ENCODE peak calls at places on chromosomes 13 and 19, in five cellular contexts. One of them, this sample, is unnamed.

GRCh38 chr13:88450515-88450914 is 779.3 kb downstream of the SLITRK5 start:
- DNase-seq in amygdala: no peak
- DNase-seq in transverse colon: no peak
- DNase-seq in RPMI7951: no peak
- DNase-seq in stimulated activated CD4-positive, alpha-beta T cell treated with anti-CD3 and anti-CD28 coated beads, Interleukin-4, amount 100 ng/mL, for 4 hours: no peak
- DNase-seq in this sample: no peak

GRCh38 chr19:47132522-47132852 is 1.9 kb downstream of the SAE1 start:
- DNase-seq in amygdala: no peak
- DNase-seq in transverse colon: no peak
- DNase-seq in RPMI7951: no peak
- DNase-seq in stimulated activated CD4-positive, alpha-beta T cell treated with anti-CD3 and anti-CD28 coated beads, Interleukin-4, amount 100 ng/mL, for 4 hours: no peak
- DNase-seq in this sample: no peak

GRCh38 chr13:102402292-102402691 is 444 bp upstream of the FGF14 start:
- DNase-seq in amygdala: peak; percentile 51
- DNase-seq in transverse colon: peak; percentile 12
- DNase-seq in RPMI7951: no peak
- DNase-seq in stimulated activated CD4-positive, alpha-beta T cell treated with anti-CD3 and anti-CD28 coated beads, Interleukin-4, amount 100 ng/mL, for 4 hours: no peak
- DNase-seq in this sample: peak; percentile 5

GRCh38 chr13:72290962-72291681 is 424.1 kb upstream of the DACH1 start:
- DNase-seq in amygdala: no peak
- DNase-seq in transverse colon: no peak
- DNase-seq in RPMI7951: peak; percentile 97
- DNase-seq in stimulated activated CD4-positive, alpha-beta T cell treated with anti-CD3 and anti-CD28 coated beads, Interleukin-4, amount 100 ng/mL, for 4 hours: no peak
- DNase-seq in this sample: peak; percentile 1

GRCh38 chr19:29836409-29836825 is 24.6 kb downstream of the CCNE1 start:
- DNase-seq in amygdala: no peak
- DNase-seq in transverse colon: no peak
- DNase-seq in RPMI7951: no peak
- DNase-seq in stimulated activated CD4-positive, alpha-beta T cell treated with anti-CD3 and anti-CD28 coated beads, Interleukin-4, amount 100 ng/mL, for 4 hours: no peak
- DNase-seq in this sample: no peak

GRCh38 chr13:40564342-40564997 is 102.0 kb downstream of the FOXO1 start:
- DNase-seq in amygdala: no peak
- DNase-seq in transverse colon: no peak
- DNase-seq in RPMI7951: no peak
- DNase-seq in stimulated activated CD4-positive, alpha-beta T cell treated with anti-CD3 and anti-CD28 coated beads, Interleukin-4, amount 100 ng/mL, for 4 hours: no peak
- DNase-seq in this sample: no peak

GRCh38 chr13:42969558-42970172 is 22.4 kb downstream of the EPSTI1 start:
- DNase-seq in amygdala: peak; percentile 60
- DNase-seq in transverse colon: peak; percentile 90
- DNase-seq in RPMI7951: peak; percentile 65
- DNase-seq in stimulated activated CD4-positive, alpha-beta T cell treated with anti-CD3 and anti-CD28 coated beads, Interleukin-4, amount 100 ng/mL, for 4 hours: peak; percentile 83
- DNase-seq in this sample: peak; percentile 79

GRCh38 chr19:19539738-19540703 is 2.0 kb downstream of the CILP2 start:
- DNase-seq in amygdala: peak; percentile 30
- DNase-seq in transverse colon: peak; percentile 72
- DNase-seq in RPMI7951: no peak
- DNase-seq in stimulated activated CD4-positive, alpha-beta T cell treated with anti-CD3 and anti-CD28 coated beads, Interleukin-4, amount 100 ng/mL, for 4 hours: peak; percentile 70
- DNase-seq in this sample: no peak

GRCh38 chr19:6616011-6616410 is 25.1 kb upstream of the CD70 start:
- DNase-seq in amygdala: no peak
- DNase-seq in transverse colon: no peak
- DNase-seq in RPMI7951: peak; percentile 50
- DNase-seq in stimulated activated CD4-positive, alpha-beta T cell treated with anti-CD3 and anti-CD28 coated beads, Interleukin-4, amount 100 ng/mL, for 4 hours: no peak
- DNase-seq in this sample: peak; percentile 86

GRCh38 chr19:4583961-4584669 is 24.6 kb upstream of the SEMA6B start:
- DNase-seq in amygdala: peak; percentile 21
- DNase-seq in transverse colon: no peak
- DNase-seq in RPMI7951: no peak
- DNase-seq in stimulated activated CD4-positive, alpha-beta T cell treated with anti-CD3 and anti-CD28 coated beads, Interleukin-4, amount 100 ng/mL, for 4 hours: peak; percentile 33
- DNase-seq in this sample: no peak

This sample was measured in fibroblast of the aortic adventitia.